ENCODE peak calls at places on chromosomes 5 and 9, in five cellular contexts. One of them, this sample, is unnamed. For H3K9me3, the result is how much of the 10 kb centered on the place peaks cover.

GRCh38 chr5:91937121-91937520 is 554.0 kb upstream of the ARRDC3 start:
- DNase-seq in SK-N-SH: no peak
- DNase-seq in osteoblast: peak
- DNase-seq in GM23248: peak
- DNase-seq in HCT116: no peak
- DNase-seq in this sample: no peak

GRCh38 chr9:16058131-16058549 is 505.3 kb downstream of the CCDC171 start:
- DNase-seq in SK-N-SH: no peak
- DNase-seq in osteoblast: peak
- DNase-seq in HCT116: no peak
- DNase-seq in GM23248: peak
- DNase-seq in this sample: no peak

GRCh38 chr9:129442791-129443511 is 177.9 kb downstream of the C9orf50 start:
- DNase-seq in osteoblast: peak
- DNase-seq in GM23248: no peak
- DNase-seq in SK-N-SH: no peak
- DNase-seq in HCT116: no peak
- DNase-seq in this sample: no peak

GRCh38 chr9:122053951-122054350 is 39.2 kb downstream of the TTLL11 start:
- DNase-seq in osteoblast: no peak
- DNase-seq in GM23248: peak
- DNase-seq in HCT116: no peak
- DNase-seq in SK-N-SH: no peak
- DNase-seq in this sample: no peak

GRCh38 chr5:107134931-107135330 is 535.8 kb downstream of the EFNA5 start:
- DNase-seq in GM23248: no peak
- DNase-seq in SK-N-SH: no peak
- DNase-seq in HCT116: no peak
- DNase-seq in osteoblast: no peak
- DNase-seq in this sample: no peak

GRCh38 chr9:8868632-8869031 is 1069.1 kb upstream of the DMAC1 start:
- DNase-seq in osteoblast: no peak
- DNase-seq in GM23248: no peak
- DNase-seq in HCT116: no peak
- DNase-seq in SK-N-SH: no peak
- DNase-seq in this sample: no peak

GRCh38 chr5:45038366-45038987 is 229.7 kb downstream of the MRPS30 start:
- DNase-seq in HCT116: peak
- DNase-seq in osteoblast: no peak
- DNase-seq in GM23248: peak
- DNase-seq in SK-N-SH: peak
- DNase-seq in this sample: peak

GRCh38 chr5:32909207-32909606 is 198.1 kb downstream of the NPR3 start:
- DNase-seq in HCT116: no peak
- DNase-seq in GM23248: peak
- DNase-seq in osteoblast: no peak
- DNase-seq in SK-N-SH: no peak
- DNase-seq in this sample: no peak

GRCh38 chr9:101028346-101029299 is at the start of gene PLPPR1:
- DNase-seq in SK-N-SH: peak
- DNase-seq in osteoblast: peak
- DNase-seq in GM23248: peak
- DNase-seq in HCT116: no peak
- DNase-seq in this sample: no peak

GRCh38 chr5:83767409-83767992 is 46.8 kb upstream of the HAPLN1 start:
- DNase-seq in osteoblast: no peak
- DNase-seq in SK-N-SH: no peak
- DNase-seq in GM23248: no peak
- DNase-seq in HCT116: peak
- DNase-seq in this sample: no peak

GRCh38 chr9:107280543-107280942 is 2.5 kb upstream of the RAD23B start:
- DNase-seq in SK-N-SH: no peak
- DNase-seq in osteoblast: no peak
- DNase-seq in HCT116: peak
- DNase-seq in GM23248: peak
- DNase-seq in this sample: no peak

GRCh38 chr9:128006360-128007024 is 25.7 kb upstream of the EEIG1 start:
- DNase-seq in SK-N-SH: no peak
- DNase-seq in HCT116: no peak
- DNase-seq in GM23248: peak
- DNase-seq in osteoblast: no peak
- DNase-seq in this sample: no peak

GRCh38 chr5:159515909-159516415 is 185.7 kb upstream of the IL12B start:
- DNase-seq in osteoblast: no peak
- DNase-seq in SK-N-SH: peak
- DNase-seq in GM23248: peak
- DNase-seq in HCT116: peak
- DNase-seq in this sample: peak

GRCh38 chr9:94269264-94269663 is 10.2 kb downstream of the ZNF169 start:
- DNase-seq in SK-N-SH: no peak
- DNase-seq in HCT116: no peak
- DNase-seq in osteoblast: no peak
- DNase-seq in GM23248: no peak
- DNase-seq in this sample: no peak

GRCh38 chr5:21784487-21784886 is 1068.7 kb downstream of the CDH12 start:
- DNase-seq in HCT116: no peak
- DNase-seq in SK-N-SH: no peak
- DNase-seq in GM23248: no peak
- DNase-seq in osteoblast: no peak
- DNase-seq in this sample: no peak

GRCh38 chr9:2857564-2858198 is 13.8 kb upstream of the PUM3 start:
- DNase-seq in HCT116: peak
- DNase-seq in GM23248: peak
- DNase-seq in SK-N-SH: peak
- DNase-seq in osteoblast: peak
- DNase-seq in this sample: peak

GRCh38 chr5:111997308-111998159 is 240.5 kb upstream of the NREP start:
- DNase-seq in osteoblast: peak
- DNase-seq in GM23248: peak
- DNase-seq in HCT116: peak
- DNase-seq in SK-N-SH: no peak
- DNase-seq in this sample: no peak

GRCh38 chr5:61450880-61451279 is 118.8 kb downstream of the ZSWIM6 start:
- DNase-seq in HCT116: peak
- DNase-seq in GM23248: peak
- DNase-seq in osteoblast: no peak
- DNase-seq in SK-N-SH: peak
- DNase-seq in this sample: no peak

GRCh38 chr9:127061411-127061810 is 61.0 kb downstream of the ANGPTL2 start:
- DNase-seq in HCT116: no peak
- DNase-seq in osteoblast: no peak
- DNase-seq in SK-N-SH: no peak
- DNase-seq in GM23248: no peak
- DNase-seq in this sample: no peak

GRCh38 chr9:114745879-114746550 is 59.8 kb downstream of the TNFSF15 start:
- DNase-seq in GM23248: no peak
- DNase-seq in SK-N-SH: no peak
- DNase-seq in HCT116: no peak
- DNase-seq in osteoblast: no peak
- DNase-seq in this sample: no peak

GRCh38 chr5:135238622-135239460 is 160.2 kb downstream of the MACROH2A1 start:
- DNase-seq in SK-N-SH: no peak
- DNase-seq in GM23248: no peak
- DNase-seq in HCT116: no peak
- DNase-seq in osteoblast: no peak
- DNase-seq in this sample: no peak

GRCh38 chr5:54703091-54703490 is 185.5 kb downstream of the SNX18 start:
- DNase-seq in SK-N-SH: no peak
- DNase-seq in osteoblast: peak
- DNase-seq in GM23248: peak
- DNase-seq in HCT116: no peak
- DNase-seq in this sample: no peak

GRCh38 chr9:115164511-115164974 is 46.6 kb upstream of the TNC start:
- DNase-seq in HCT116: peak
- DNase-seq in SK-N-SH: peak
- DNase-seq in GM23248: peak
- DNase-seq in osteoblast: peak
- DNase-seq in this sample: no peak

GRCh38 chr9:9919174-9919573 is 693.6 kb downstream of the PTPRD start:
- DNase-seq in HCT116: no peak
- DNase-seq in osteoblast: no peak
- DNase-seq in GM23248: no peak
- DNase-seq in SK-N-SH: no peak
- DNase-seq in this sample: no peak

GRCh38 chr9:6733243-6733642 is 24.5 kb upstream of the KDM4C start:
- DNase-seq in SK-N-SH: no peak
- DNase-seq in HCT116: no peak
- DNase-seq in GM23248: no peak
- DNase-seq in osteoblast: no peak
- DNase-seq in this sample: no peak

GRCh38 chr5:149618581-149619248 is 37.4 kb downstream of the ARHGEF37 start:
- DNase-seq in GM23248: peak
- DNase-seq in osteoblast: peak
- DNase-seq in SK-N-SH: peak
- DNase-seq in HCT116: peak
- DNase-seq in this sample: peak

GRCh38 chr5:90201923-90202322 is 207.6 kb downstream of the CETN3 start:
- DNase-seq in osteoblast: no peak
- DNase-seq in GM23248: peak
- DNase-seq in HCT116: peak
- DNase-seq in SK-N-SH: no peak
- DNase-seq in this sample: no peak

GRCh38 chr5:1346627-1347440 is 1.9 kb upstream of the CLPTM1L start:
- DNase-seq in HCT116: no peak
- DNase-seq in GM23248: no peak
- DNase-seq in osteoblast: peak
- DNase-seq in SK-N-SH: no peak
- DNase-seq in this sample: no peak

GRCh38 chr5:154520861-154521453 is 42.9 kb upstream of the HAND1 start:
- DNase-seq in HCT116: peak
- DNase-seq in GM23248: peak
- DNase-seq in osteoblast: no peak
- DNase-seq in SK-N-SH: peak
- DNase-seq in this sample: peak

GRCh38 chr5:171600736-171601265 is 181.4 kb downstream of the FGF18 start:
- DNase-seq in osteoblast: no peak
- DNase-seq in SK-N-SH: no peak
- DNase-seq in GM23248: peak
- DNase-seq in HCT116: no peak
- DNase-seq in this sample: no peak

GRCh38 chr5:109028608-109029299 is 281.1 kb downstream of the FER start:
- DNase-seq in osteoblast: peak
- DNase-seq in GM23248: peak
- DNase-seq in HCT116: no peak
- DNase-seq in SK-N-SH: no peak
- DNase-seq in this sample: no peak

DNA sequence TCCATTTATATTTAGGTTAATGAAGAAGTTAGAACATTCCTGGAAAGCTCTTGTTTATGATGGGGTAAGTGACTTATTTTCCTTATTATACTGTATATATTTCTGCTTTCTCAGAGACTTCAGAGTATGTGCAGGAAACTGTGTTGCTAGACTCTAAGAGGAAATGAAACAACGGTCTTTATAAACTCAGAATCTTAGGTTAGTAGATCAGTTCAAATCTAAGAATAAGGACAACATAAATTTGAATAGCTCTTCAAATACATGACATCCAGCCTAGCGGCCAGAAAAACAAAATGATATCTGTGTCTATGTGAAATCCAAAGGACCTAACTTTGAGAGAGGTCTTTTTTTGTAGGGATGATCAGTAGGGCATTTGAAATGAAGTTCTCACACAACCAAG is 94.2 kb downstream of the PRKACG start:
- DNase-seq in GM23248: no peak
- DNase-seq in osteoblast: peak
- DNase-seq in HCT116: no peak
- DNase-seq in SK-N-SH: no peak
- DNase-seq in this sample: no peak
- H3K9me3 ChIP-seq in GM23248: under half
- H3K9me3 ChIP-seq in osteoblast: under half
- H3K9me3 ChIP-seq in HCT116: under half
- H3K9me3 ChIP-seq in SK-N-SH: under half
- H3K9me3 ChIP-seq in this sample: under half

GRCh38 chr9:18479405-18479804 is 5.5 kb downstream of the ADAMTSL1 start:
- DNase-seq in HCT116: no peak
- DNase-seq in GM23248: peak
- DNase-seq in SK-N-SH: no peak
- DNase-seq in osteoblast: no peak
- DNase-seq in this sample: no peak
- H3K4me2 ChIP-seq in HCT116: no peak
- H3K4me2 ChIP-seq in GM23248: peak
- H3K4me2 ChIP-seq in SK-N-SH: peak
- H3K4me2 ChIP-seq in osteoblast: peak
- H3K4me2 ChIP-seq in this sample: no peak

DNA sequence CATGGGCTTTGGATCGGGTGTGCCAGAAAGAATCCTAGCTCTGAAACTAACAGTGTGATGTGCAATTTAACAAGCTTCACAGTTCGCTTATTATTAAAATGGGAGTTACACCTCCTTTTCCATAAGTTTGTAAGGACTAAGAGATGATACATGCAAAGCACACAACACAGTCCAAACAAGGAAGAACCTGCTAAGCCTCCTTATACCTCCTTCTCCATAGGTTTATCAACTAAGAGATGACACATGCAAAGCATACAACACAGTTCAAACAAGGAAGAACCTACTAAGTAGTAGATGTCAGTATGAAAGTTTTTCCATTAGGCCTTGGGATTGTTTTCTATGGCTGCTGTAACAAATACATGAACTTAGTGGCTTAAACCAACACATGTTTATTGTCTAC is 215.9 kb downstream of the DCP2 start:
- DNase-seq in HCT116: no peak
- DNase-seq in osteoblast: no peak
- DNase-seq in SK-N-SH: no peak
- DNase-seq in GM23248: no peak
- DNase-seq in this sample: no peak
- H3K27ac ChIP-seq in HCT116: no peak
- H3K27ac ChIP-seq in osteoblast: no peak
- H3K27ac ChIP-seq in SK-N-SH: no peak
- H3K27ac ChIP-seq in GM23248: no peak
- H3K27ac ChIP-seq in this sample: no peak

GRCh38 chr9:36844961-36845360 is 189.1 kb downstream of the PAX5 start:
- DNase-seq in SK-N-SH: no peak
- DNase-seq in GM23248: no peak
- DNase-seq in HCT116: no peak
- DNase-seq in osteoblast: no peak
- DNase-seq in this sample: no peak
- H3K9me3 ChIP-seq in SK-N-SH: under half
- H3K9me3 ChIP-seq in GM23248: under half
- H3K9me3 ChIP-seq in HCT116: under half
- H3K9me3 ChIP-seq in osteoblast: under half
- H3K9me3 ChIP-seq in this sample: under half

GRCh38 chr9:89606049-89606481 is 1.3 kb downstream of the GADD45G start:
- DNase-seq in HCT116: no peak
- DNase-seq in SK-N-SH: peak
- DNase-seq in osteoblast: peak
- DNase-seq in GM23248: peak
- DNase-seq in this sample: no peak
- H3K4me2 ChIP-seq in HCT116: peak
- H3K4me2 ChIP-seq in SK-N-SH: peak
- H3K4me2 ChIP-seq in osteoblast: peak
- H3K4me2 ChIP-seq in GM23248: peak
- H3K4me2 ChIP-seq in this sample: no peak